ENCODE peak calls at places on chromosomes 5 and 9, in eight cellular contexts. R is tibial artery, E is NCI-H2081, T is stomach, Z is body of pancreas, L is neural crest cell, H is transverse colon, D is amniotic epithelial cell. U is an unnamed sample.

GRCh38 chr9:133572821-133573361 is 36.3 kb downstream of the FAM163B start:
- DNase-seq in L (no peak), D (no peak), T (peak), E (peak), Z (peak), R (peak), H (peak), U (no peak)

GRCh38 chr9:83270116-83270515 is 207.2 kb upstream of the RASEF start:
- DNase-seq in E (no peak), L (no peak), Z (no peak), T (no peak), D (no peak), R (no peak), H (no peak), U (no peak)

GRCh38 chr9:127067603-127068220 is 54.7 kb downstream of the ANGPTL2 start:
- DNase-seq in R (no peak), Z (no peak), E (no peak), T (peak), L (no peak), H (no peak), D (no peak), U (no peak)

GRCh38 chr5:74136276-74136675 is 504.3 kb downstream of the ENC1 start:
- DNase-seq in E (no peak), Z (peak), H (no peak), D (no peak), L (no peak), T (no peak), R (no peak), U (no peak)

GRCh38 chr9:19999491-20000057 is 210.7 kb upstream of the SLC24A2 start:
- DNase-seq in H (no peak), R (no peak), Z (no peak), T (no peak), E (no peak), D (peak), L (no peak), U (peak)

GRCh38 chr5:147912015-147912414 is 5.7 kb upstream of the C5orf46 start:
- DNase-seq in Z (no peak), L (no peak), D (no peak), R (no peak), E (no peak), T (no peak), H (no peak), U (no peak)

GRCh38 chr5:169646856-169647255 is 9.8 kb downstream of the DOCK2 start:
- DNase-seq in D (no peak), Z (no peak), R (no peak), L (no peak), E (no peak), H (no peak), T (no peak), U (no peak)

GRCh38 chr9:38404314-38404713 is 11.8 kb downstream of the ALDH1B1 start:
- DNase-seq in Z (no peak), D (no peak), E (no peak), L (no peak), R (no peak), T (no peak), H (no peak), U (no peak)

GRCh38 chr9:85742630-85742928 is 825 bp upstream of the AGTPBP1 start:
- DNase-seq in Z (no peak), R (no peak), D (peak), H (no peak), E (no peak), T (no peak), L (no peak), U (peak)

U was measured in choroid plexus epithelial cell.